ENCODE peak calls at places on chromosomes 16 and 17, in eight cellular contexts. G is ovary; P is MM.1S; E is PC-3; Y is CD8-positive, alpha-beta memory T cell; L is aorta; J is fibroblast of lung; W is RWPE1. Q is an unnamed sample.

GRCh38 chr16:278863-279366 is 1.5 kb upstream of the ARHGDIG start:
- DNase-seq in G (no peak), P (no peak), E (peak), Y (peak), L (no peak), J (peak), W (peak), Q (no peak)

GRCh38 chr17:16282522-16282921 is 65.5 kb downstream of the PIGL start:
- DNase-seq in G (no peak), P (no peak), E (peak), Y (no peak), L (no peak), J (peak), W (peak), Q (no peak)

GRCh38 chr16:86044241-86044671 is 145.3 kb downstream of the IRF8 start:
- DNase-seq in G (no peak), P (no peak), E (peak), Y (peak), L (no peak), J (peak), W (peak), Q (peak)

GRCh38 chr16:82882249-82882648 is 255.5 kb downstream of the CDH13 start:
- DNase-seq in G (no peak), P (no peak), E (no peak), Y (no peak), L (peak), J (no peak), W (no peak), Q (no peak)

GRCh38 chr16:87702325-87702811 is 63.4 kb downstream of the KLHDC4 start:
- DNase-seq in G (peak), P (no peak), E (no peak), Y (no peak), L (no peak), J (no peak), W (no peak), Q (no peak)

GRCh38 chr16:3059041-3059722 is 6.3 kb upstream of the IL32 start:
- DNase-seq in G (peak), P (peak), E (peak), Y (peak), L (peak), J (peak), W (peak), Q (peak)

GRCh38 chr16:79713609-79714309 is 113.2 kb upstream of the MAF start:
- DNase-seq in G (no peak), P (peak), E (no peak), Y (no peak), L (no peak), J (no peak), W (no peak), Q (no peak)

GRCh38 chr16:28125592-28125991 is 62.1 kb upstream of the GSG1L start:
- DNase-seq in G (no peak), P (no peak), E (no peak), Y (no peak), L (no peak), J (no peak), W (no peak), Q (no peak)

GRCh38 chr17:40419559-40420331 is 2.0 kb upstream of the TOP2A start:
- DNase-seq in G (no peak), P (no peak), E (no peak), Y (no peak), L (no peak), J (no peak), W (no peak), Q (no peak)

GRCh38 chr17:17089796-17090641 is 47.8 kb downstream of the MPRIP start:
- DNase-seq in G (peak), P (no peak), E (no peak), Y (no peak), L (peak), J (no peak), W (no peak), Q (peak)

GRCh38 chr17:28227278-28228108 is 91.5 kb upstream of the TMEM97 start:
- DNase-seq in G (peak), P (no peak), E (peak), Y (no peak), L (no peak), J (peak), W (peak), Q (no peak)

GRCh38 chr17:17539591-17539990 is 43.4 kb upstream of the RASD1 start:
- DNase-seq in G (no peak), P (no peak), E (no peak), Y (no peak), L (no peak), J (no peak), W (no peak), Q (no peak)

GRCh38 chr16:82630688-82631087 is 3.9 kb downstream of the CDH13 start:
- DNase-seq in G (no peak), P (no peak), E (peak), Y (no peak), L (no peak), J (no peak), W (no peak), Q (peak)

GRCh38 chr16:79932564-79932963 is 332.0 kb upstream of the MAF start:
- DNase-seq in G (no peak), P (no peak), E (no peak), Y (no peak), L (no peak), J (peak), W (peak), Q (no peak)

GRCh38 chr17:64788286-64789060 is 126.4 kb upstream of the SMURF2 start:
- DNase-seq in G (no peak), P (no peak), E (no peak), Y (no peak), L (no peak), J (no peak), W (no peak), Q (peak)

GRCh38 chr17:16215002-16215272 is 397 bp downstream of the NCOR1 start:
- DNase-seq in G (no peak), P (peak), E (no peak), Y (no peak), L (no peak), J (peak), W (peak), Q (no peak)

GRCh38 chr16:52435573-52435972 is 111.4 kb downstream of the TOX3 start:
- DNase-seq in G (peak), P (no peak), E (no peak), Y (no peak), L (no peak), J (no peak), W (no peak), Q (no peak)

GRCh38 chr17:42249681-42250446 is 26.3 kb downstream of the STAT5B start:
- DNase-seq in G (no peak), P (peak), E (no peak), Y (peak), L (no peak), J (no peak), W (no peak), Q (peak)

GRCh38 chr17:73192219-73192893 is 499 bp upstream of the COG1 start:
- DNase-seq in G (peak), P (peak), E (peak), Y (peak), L (peak), J (peak), W (peak), Q (peak)

GRCh38 chr16:12462690-12463646 is 340.7 kb downstream of the CPPED1 start:
- DNase-seq in G (no peak), P (no peak), E (no peak), Y (no peak), L (no peak), J (peak), W (no peak), Q (no peak)

GRCh38 chr16:66717112-66717675 is 20.7 kb upstream of the CMTM4 start:
- DNase-seq in G (peak), P (no peak), E (peak), Y (no peak), L (no peak), J (peak), W (no peak), Q (no peak)

GRCh38 chr17:56891751-56892150 is 22.1 kb downstream of the TRIM25 start:
- DNase-seq in G (no peak), P (no peak), E (no peak), Y (peak), L (peak), J (no peak), W (no peak), Q (no peak)

GRCh38 chr17:74947041-74947754 is 11.5 kb downstream of the OTOP3 start:
- DNase-seq in G (no peak), P (no peak), E (no peak), Y (no peak), L (no peak), J (no peak), W (no peak), Q (no peak)

GRCh38 chr16:25493136-25493811 is 198.5 kb upstream of the HS3ST4 start:
- DNase-seq in G (no peak), P (no peak), E (no peak), Y (no peak), L (no peak), J (peak), W (no peak), Q (no peak)

GRCh38 chr17:63039342-63039741 is 73.3 kb downstream of the TANC2 start:
- DNase-seq in G (no peak), P (peak), E (peak), Y (no peak), L (no peak), J (peak), W (no peak), Q (no peak)

GRCh38 chr17:80118601-80119270 is 17.4 kb downstream of the GAA start:
- DNase-seq in G (no peak), P (no peak), E (no peak), Y (no peak), L (peak), J (no peak), W (no peak), Q (peak)

GRCh38 chr16:2273484-2273883 is 5.6 kb upstream of the RNPS1 start:
- DNase-seq in G (no peak), P (no peak), E (no peak), Y (no peak), L (no peak), J (no peak), W (no peak), Q (no peak)

GRCh38 chr16:12516621-12517309 is 286.9 kb downstream of the CPPED1 start:
- DNase-seq in G (no peak), P (no peak), E (no peak), Y (no peak), L (peak), J (no peak), W (no peak), Q (no peak)

GRCh38 chr17:7476474-7476873 is 3.0 kb downstream of the ZBTB4 start:
- DNase-seq in G (no peak), P (no peak), E (peak), Y (no peak), L (no peak), J (peak), W (peak), Q (no peak)

GRCh38 chr17:78137392-78138203 is 7.0 kb downstream of the TMC8 start:
- DNase-seq in G (no peak), P (peak), E (no peak), Y (peak), L (no peak), J (no peak), W (no peak), Q (no peak)

GRCh38 chr16:66660422-66661209 is 35.9 kb downstream of the CMTM4 start:
- DNase-seq in G (peak), P (no peak), E (peak), Y (no peak), L (peak), J (peak), W (peak), Q (peak)

GRCh38 chr17:47615766-47616424 is 33.8 kb upstream of the KPNB1 start:
- DNase-seq in G (no peak), P (peak), E (peak), Y (peak), L (no peak), J (peak), W (peak), Q (no peak)

GRCh38 chr16:1430759-1431496 is at the start of gene PERCC1:
- DNase-seq in G (no peak), P (no peak), E (peak), Y (no peak), L (no peak), J (no peak), W (no peak), Q (no peak)

GRCh38 chr16:56401482-56401881 is 23.9 kb downstream of the AMFR start:
- DNase-seq in G (no peak), P (no peak), E (peak), Y (no peak), L (no peak), J (no peak), W (no peak), Q (no peak)

GRCh38 chr17:19361975-19362292 is 589 bp downstream of the B9D1 start:
- DNase-seq in G (no peak), P (no peak), E (no peak), Y (no peak), L (no peak), J (no peak), W (no peak), Q (no peak)

DNA sequence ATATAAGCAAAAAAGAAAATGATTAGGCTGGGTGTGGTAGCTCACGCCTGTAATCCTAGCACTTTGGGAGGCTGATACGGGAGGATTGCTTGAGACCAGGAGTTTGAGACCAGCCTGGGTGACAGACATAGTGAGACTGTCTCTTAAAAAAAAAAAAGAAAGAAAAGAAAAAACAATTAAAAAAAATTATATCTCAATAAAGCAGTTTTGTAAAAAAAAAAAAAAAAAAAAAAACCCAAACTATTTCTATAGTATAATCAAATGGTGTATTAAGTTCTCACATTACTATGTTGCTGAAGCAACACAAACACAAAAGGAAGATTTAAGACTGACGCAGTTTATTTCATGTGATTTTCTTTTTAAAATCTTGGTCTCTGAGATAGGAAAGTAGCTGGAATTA is 140.5 kb downstream of the TRIM37 start:
- DNase-seq in G (no peak), P (no peak), E (no peak), Y (no peak), L (no peak), J (no peak), W (no peak), Q (no peak)
- H3K27ac ChIP-seq in G (no peak), P (no peak), E (no peak), Y (no peak), L (no peak), J (no peak), W (no peak), Q (no peak)

GRCh38 chr17:43356999-43357398 is 41.8 kb upstream of the ARL4D start:
- DNase-seq in G (no peak), P (no peak), E (peak), Y (no peak), L (peak), J (peak), W (peak), Q (no peak)
- H3K27ac ChIP-seq in G (no peak), P (no peak), E (peak), Y (no peak), L (no peak), J (no peak), W (peak), Q (no peak)

GRCh38 chr17:3668279-3669084 is at the start of the genes EMC6 and TAX1BP3:
- DNase-seq in G (peak), P (peak), E (peak), Y (peak), L (peak), J (peak), W (peak), Q (peak)

GRCh38 chr17:3669085-3669347 is 404 bp downstream of the EMC6 start:
- DNase-seq in G (no peak), P (no peak), E (no peak), Y (no peak), L (no peak), J (no peak), W (no peak), Q (no peak)

GRCh38 chr17:3667366-3668278 is 756 bp downstream of the TAX1BP3 start:
- DNase-seq in G (peak), P (peak), E (peak), Y (no peak), L (peak), J (peak), W (peak), Q (peak)

GRCh38 chr17:3672571-3672970 is 4.0 kb downstream of the EMC6 start:
- DNase-seq in G (no peak), P (peak), E (no peak), Y (no peak), L (no peak), J (no peak), W (no peak), Q (no peak)

DNA sequence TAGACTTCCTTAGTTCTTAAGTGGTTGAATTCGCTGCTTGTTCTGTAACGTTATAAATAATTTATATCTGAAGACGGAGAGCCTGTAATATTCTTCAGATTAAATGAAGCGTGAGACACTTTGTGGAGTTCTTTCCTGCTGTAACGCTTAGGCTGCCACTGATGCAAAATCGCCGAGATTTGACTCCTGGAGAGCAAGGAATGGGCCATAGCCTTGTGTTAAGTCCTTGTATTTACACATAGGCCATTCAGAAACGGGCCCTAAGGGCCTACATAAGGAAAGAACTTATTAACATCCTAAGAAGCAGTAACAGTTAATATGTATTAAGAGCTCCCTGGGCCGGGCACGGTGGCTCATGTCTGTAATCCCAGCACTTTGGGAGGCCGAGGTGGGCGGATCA is 936 bp downstream of the EMC6 start:
- DNase-seq in G (no peak), P (peak), E (no peak), Y (no peak), L (no peak), J (no peak), W (no peak), Q (no peak)
- H3K27ac ChIP-seq in G (no peak), P (no peak), E (no peak), Y (peak), L (no peak), J (peak), W (peak), Q (peak)

DNA sequence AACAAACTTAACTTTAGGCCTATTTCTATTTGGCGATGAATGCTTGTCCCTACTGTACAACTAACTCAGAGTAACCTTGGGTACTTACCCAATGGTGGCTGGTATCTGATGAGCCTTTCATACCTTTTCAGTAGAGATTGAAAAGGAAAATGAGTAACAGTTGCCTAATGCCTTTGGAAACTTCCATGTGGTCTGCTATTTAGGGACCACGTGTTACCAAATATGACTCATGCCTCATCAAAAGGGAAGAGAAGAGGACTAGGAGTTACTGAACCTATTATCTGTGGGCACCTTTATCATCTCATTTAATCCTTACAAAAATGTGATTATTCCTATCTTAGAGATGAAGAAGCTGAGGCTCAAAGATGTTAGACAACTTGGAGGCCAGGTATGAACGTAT is 8.1 kb downstream of the MYOCD start:
- DNase-seq in G (no peak), P (no peak), E (no peak), Y (no peak), L (no peak), J (peak), W (no peak), Q (no peak)
- H3K27ac ChIP-seq in G (no peak), P (no peak), E (no peak), Y (no peak), L (no peak), J (no peak), W (no peak), Q (peak)

DNA sequence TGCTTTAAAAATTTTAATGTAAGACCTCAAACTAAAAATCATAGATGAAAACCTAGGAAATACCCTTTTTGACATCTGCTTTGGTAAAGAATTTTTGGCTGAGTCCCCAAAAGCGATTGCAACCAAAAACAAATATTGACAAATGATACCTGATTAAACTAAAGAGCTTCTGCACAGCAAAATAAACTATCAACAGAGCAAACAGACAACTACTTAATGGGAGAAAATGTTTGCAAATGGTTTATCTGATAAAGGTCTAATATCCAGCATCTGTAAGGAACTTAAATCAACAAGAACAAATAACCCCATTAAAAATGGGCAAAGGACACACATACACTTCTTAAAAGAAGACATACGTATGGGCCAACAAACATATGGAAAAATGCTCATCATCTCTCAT is 242.5 kb downstream of the BCAS3 start:
- DNase-seq in G (no peak), P (no peak), E (no peak), Y (no peak), L (no peak), J (no peak), W (no peak), Q (no peak)
- H3K27ac ChIP-seq in G (no peak), P (no peak), E (no peak), Y (no peak), L (no peak), J (no peak), W (no peak), Q (no peak)